ENCODE peak calls at places on chromosomes 16 and 17, in six cellular contexts. T, J, O, B, G and P are unnamed samples.

GRCh38 chr17:49708515-49709161 is 874 bp upstream of the SLC35B1 start:
- DNase-seq in T (no peak), J (no peak), O (no peak), B (no peak), G (peak), P (no peak)

GRCh38 chr17:50076591-50077235 is 18.4 kb upstream of the PDK2 start:
- DNase-seq in T (no peak), J (no peak), O (no peak), B (no peak), G (no peak), P (no peak)

GRCh38 chr17:13474073-13474800 is 127.5 kb downstream of the HS3ST3A1 start:
- DNase-seq in T (no peak), J (no peak), O (no peak), B (no peak), G (no peak), P (no peak)

GRCh38 chr17:79945591-79946255 is 89.9 kb downstream of the TBC1D16 start:
- DNase-seq in T (no peak), J (no peak), O (peak), B (no peak), G (peak), P (peak)

GRCh38 chr17:3879181-3879580 is 13.7 kb downstream of the CAMKK1 start:
- DNase-seq in T (no peak), J (no peak), O (no peak), B (no peak), G (no peak), P (no peak)

GRCh38 chr16:23893976-23894375 is 58.2 kb downstream of the PRKCB start:
- DNase-seq in T (no peak), J (no peak), O (no peak), B (no peak), G (no peak), P (no peak)

GRCh38 chr17:32803544-32803943 is 73.4 kb downstream of the MYO1D start:
- DNase-seq in T (no peak), J (no peak), O (no peak), B (no peak), G (no peak), P (no peak)

GRCh38 chr17:50363217-50364060 is 9.5 kb downstream of the MRPL27 start:
- DNase-seq in T (no peak), J (no peak), O (no peak), B (peak), G (no peak), P (no peak)

GRCh38 chr16:89958068-89958467 is 9.5 kb downstream of the DEF8 start:
- DNase-seq in T (peak), J (no peak), O (no peak), B (no peak), G (no peak), P (no peak)

GRCh38 chr17:70901870-70902269 is 732.5 kb downstream of the KCNJ2 start:
- DNase-seq in T (no peak), J (no peak), O (no peak), B (no peak), G (no peak), P (no peak)

GRCh38 chr16:87198328-87198731 is 118.9 kb downstream of the C16orf95 start:
- DNase-seq in T (no peak), J (no peak), O (no peak), B (no peak), G (no peak), P (no peak)

GRCh38 chr17:68539536-68540469 is 27.6 kb downstream of the PRKAR1A start:
- DNase-seq in T (no peak), J (peak), O (no peak), B (peak), G (no peak), P (no peak)

GRCh38 chr16:85168732-85169256 is 56.5 kb upstream of the CIBAR2 start:
- DNase-seq in T (peak), J (no peak), O (peak), B (peak), G (peak), P (no peak)

GRCh38 chr17:55845385-55845784 is 94.5 kb downstream of the PCTP start:
- DNase-seq in T (peak), J (peak), O (peak), B (peak), G (peak), P (peak)

GRCh38 chr17:69853533-69854262 is 221.3 kb upstream of the KCNJ16 start:
- DNase-seq in T (no peak), J (no peak), O (no peak), B (no peak), G (no peak), P (no peak)

GRCh38 chr16:5398203-5398602 is 300.6 kb upstream of the EEF2KMT start:
- DNase-seq in T (no peak), J (no peak), O (no peak), B (no peak), G (no peak), P (no peak)

GRCh38 chr16:3945751-3946603 is 65.5 kb upstream of the CREBBP start:
- DNase-seq in T (peak), J (peak), O (no peak), B (peak), G (no peak), P (no peak)

GRCh38 chr17:45096926-45097325 is 35.4 kb downstream of the PLCD3 start:
- DNase-seq in T (no peak), J (no peak), O (no peak), B (no peak), G (no peak), P (no peak)

GRCh38 chr16:85648070-85648714 is 35.1 kb downstream of the GSE1 start:
- DNase-seq in T (no peak), J (no peak), O (no peak), B (no peak), G (no peak), P (no peak)

GRCh38 chr17:79838541-79839274 is 532 bp downstream of the CBX4 start:
- DNase-seq in T (peak), J (peak), O (peak), B (peak), G (peak), P (no peak)

GRCh38 chr17:12765544-12765943 is 23.8 kb upstream of the ARHGAP44 start:
- DNase-seq in T (peak), J (peak), O (no peak), B (peak), G (peak), P (no peak)

GRCh38 chr17:16417399-16417798 is 2.0 kb downstream of the TRPV2 start:
- DNase-seq in T (no peak), J (no peak), O (no peak), B (no peak), G (no peak), P (no peak)

GRCh38 chr17:16419074-16419928 is 3.9 kb downstream of the TRPV2 start:
- DNase-seq in T (peak), J (no peak), O (no peak), B (no peak), G (no peak), P (no peak)

GRCh38 chr17:16418684-16419066 is 3.3 kb downstream of the TRPV2 start:
- DNase-seq in T (no peak), J (no peak), O (no peak), B (no peak), G (no peak), P (no peak)

GRCh38 chr17:16417896-16418683 is 2.7 kb downstream of the TRPV2 start:
- DNase-seq in T (no peak), J (no peak), O (no peak), B (no peak), G (no peak), P (no peak)

DNA sequence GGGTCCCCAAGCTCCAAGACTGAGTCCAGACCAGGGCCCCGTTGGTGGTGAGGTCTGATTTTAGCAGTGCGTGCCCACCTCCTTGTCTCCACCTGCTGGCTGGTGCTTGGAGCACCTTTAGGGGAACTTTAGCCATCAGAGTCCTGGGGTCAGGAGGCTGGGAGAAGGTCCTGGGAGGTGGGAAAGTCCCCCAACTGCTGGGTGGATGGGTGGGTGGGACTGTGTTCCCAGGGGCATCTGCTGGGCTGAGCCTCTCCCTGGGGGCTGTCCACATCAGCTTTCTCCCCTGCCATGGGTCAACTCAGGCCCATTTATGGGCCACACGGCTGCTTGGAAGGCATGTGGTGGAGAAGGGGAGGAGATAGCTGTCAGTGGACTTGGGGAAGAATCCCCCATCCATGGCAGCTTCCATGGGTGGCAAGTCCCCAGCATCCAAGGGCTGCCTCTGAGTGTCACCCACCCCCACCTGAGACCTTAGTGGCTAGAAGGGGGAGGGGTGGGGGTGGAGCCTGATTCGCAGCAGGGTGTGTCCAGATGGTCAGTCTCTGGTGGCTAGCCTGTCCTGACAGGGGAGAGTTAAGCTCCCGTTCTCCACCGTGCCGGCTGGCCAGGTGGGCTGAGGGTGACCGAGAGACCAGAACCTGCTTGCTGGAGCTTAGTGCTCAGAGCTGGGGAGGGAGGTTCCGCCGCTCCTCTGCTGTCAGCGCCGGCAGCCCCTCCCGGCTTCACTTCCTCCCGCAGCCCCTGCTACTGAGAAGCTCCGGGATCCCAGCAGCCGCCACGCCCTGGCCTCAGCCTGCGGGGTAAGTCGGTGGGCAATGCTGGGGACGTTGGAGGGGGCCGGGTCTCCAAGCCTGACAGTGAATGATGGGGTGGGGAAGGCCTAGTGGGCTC is at the start of gene TRPV2:
- DNase-seq in T (peak), J (peak), O (peak), B (no peak), G (peak), P (peak)
- TF ChIP-seq POLR2A in T (no peak), J (no peak), O (no peak), B (no peak), G (no peak), P (peak)

GRCh38 chr17:46266656-46267544 is 28.0 kb upstream of the LRRC37A start:
- DNase-seq in T (peak), J (peak), O (peak), B (peak), G (peak), P (peak)
- TF ChIP-seq POLR2A in T (peak), J (no peak), O (peak), B (peak), G (peak), P (peak)

GRCh38 chr16:57734925-57735754 is 430 bp upstream of the KATNB1 start:
- DNase-seq in T (peak), J (peak), O (peak), B (peak), G (peak), P (peak)

GRCh38 chr16:57738844-57739243 is 3.3 kb downstream of the KATNB1 start:
- DNase-seq in T (no peak), J (no peak), O (no peak), B (no peak), G (no peak), P (no peak)

GRCh38 chr16:57736419-57737281 is 1.1 kb downstream of the KATNB1 start:
- DNase-seq in T (peak), J (peak), O (no peak), B (no peak), G (peak), P (no peak)

GRCh38 chr16:57734308-57734924 is 1.2 kb upstream of the KATNB1 start:
- DNase-seq in T (no peak), J (no peak), O (no peak), B (no peak), G (no peak), P (no peak)

DNA sequence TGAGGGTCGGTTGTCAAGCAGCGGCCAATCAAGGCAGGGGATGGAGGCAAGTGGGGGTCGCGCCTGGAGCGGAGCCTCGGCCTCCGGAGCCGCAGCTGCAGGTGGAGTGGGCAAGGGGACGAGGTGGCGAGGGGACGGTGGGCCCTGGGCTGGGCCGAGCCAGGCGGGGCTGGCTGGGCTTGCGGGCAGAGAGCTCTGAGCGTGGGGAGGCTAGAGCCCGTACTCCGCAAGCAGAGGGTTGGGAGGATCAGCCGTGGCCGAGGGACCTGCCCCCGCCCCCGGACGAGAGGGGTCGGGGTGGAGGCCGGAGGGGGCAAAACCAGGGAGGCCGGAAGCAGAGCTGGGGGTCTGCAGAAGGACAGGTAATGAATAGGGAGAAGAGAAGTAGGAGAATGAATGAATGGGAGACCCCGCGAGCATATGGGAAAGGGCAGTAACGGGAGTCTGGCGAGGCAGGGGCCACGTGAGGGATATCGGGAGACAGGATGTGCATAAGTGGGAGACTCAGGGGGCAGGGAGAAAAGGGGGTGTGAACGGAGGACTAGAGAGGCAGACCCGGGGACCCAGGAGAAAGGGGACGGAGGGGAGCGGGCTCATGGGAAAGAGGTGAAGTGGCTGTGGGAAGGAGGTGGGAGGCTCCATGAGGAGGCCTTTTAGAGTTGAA is at the start of gene KATNB1:
- DNase-seq in T (no peak), J (no peak), O (no peak), B (no peak), G (no peak), P (no peak)
- TF ChIP-seq POLR2A in T (peak), J (no peak), O (no peak), B (no peak), G (no peak), P (no peak)

DNA sequence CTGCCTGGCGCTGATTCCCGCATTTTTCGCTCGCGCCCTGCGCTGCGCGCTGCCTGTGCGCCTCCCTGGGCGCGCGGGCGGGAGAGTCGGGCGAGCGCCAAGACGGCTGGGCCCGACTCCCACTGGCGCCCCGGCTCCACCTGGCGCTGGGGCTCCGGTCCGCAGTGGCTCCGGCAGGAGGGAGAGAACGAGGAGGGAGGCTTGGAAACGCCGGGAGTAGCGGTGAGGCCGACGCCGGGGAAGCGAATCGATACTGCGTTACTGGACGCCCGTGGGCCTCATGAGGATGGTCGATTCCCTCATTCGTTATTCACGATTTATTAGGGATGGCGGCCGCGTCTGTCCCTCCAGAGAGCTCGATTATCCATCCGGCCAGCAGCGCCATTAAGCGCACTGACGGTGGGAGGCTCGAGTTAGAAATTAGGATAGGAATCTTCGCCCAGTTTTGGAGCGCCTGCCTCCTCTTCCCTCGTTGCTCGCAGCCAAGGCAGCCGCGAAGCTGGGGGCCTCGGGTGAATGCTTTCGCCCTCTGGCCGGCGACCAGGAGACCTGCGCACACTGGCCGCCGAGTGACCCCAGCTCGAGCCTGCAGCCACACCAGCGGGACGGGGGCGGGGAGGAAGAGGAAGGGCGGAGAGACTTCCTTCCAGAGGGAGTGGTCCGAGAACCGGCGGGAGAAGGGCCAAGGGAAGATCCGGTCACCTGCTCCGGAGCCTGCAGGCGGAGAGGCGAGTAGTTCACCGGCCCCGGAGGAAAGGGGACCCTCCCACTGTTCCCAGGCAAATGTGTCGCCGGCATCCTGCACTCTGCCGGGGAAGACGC is 1.3 kb upstream of the PCGF2 start:
- DNase-seq in T (peak), J (peak), O (peak), B (peak), G (peak), P (no peak)
- TF ChIP-seq POLR2A in T (peak), J (no peak), O (peak), B (peak), G (peak), P (no peak)

GRCh38 chr17:62824290-62825135 is 16.4 kb upstream of the MARCHF10 start:
- DNase-seq in T (peak), J (no peak), O (no peak), B (no peak), G (no peak), P (no peak)
- TF ChIP-seq POLR2A in T (no peak), J (no peak), O (no peak), B (no peak), G (no peak), P (no peak)

DNA sequence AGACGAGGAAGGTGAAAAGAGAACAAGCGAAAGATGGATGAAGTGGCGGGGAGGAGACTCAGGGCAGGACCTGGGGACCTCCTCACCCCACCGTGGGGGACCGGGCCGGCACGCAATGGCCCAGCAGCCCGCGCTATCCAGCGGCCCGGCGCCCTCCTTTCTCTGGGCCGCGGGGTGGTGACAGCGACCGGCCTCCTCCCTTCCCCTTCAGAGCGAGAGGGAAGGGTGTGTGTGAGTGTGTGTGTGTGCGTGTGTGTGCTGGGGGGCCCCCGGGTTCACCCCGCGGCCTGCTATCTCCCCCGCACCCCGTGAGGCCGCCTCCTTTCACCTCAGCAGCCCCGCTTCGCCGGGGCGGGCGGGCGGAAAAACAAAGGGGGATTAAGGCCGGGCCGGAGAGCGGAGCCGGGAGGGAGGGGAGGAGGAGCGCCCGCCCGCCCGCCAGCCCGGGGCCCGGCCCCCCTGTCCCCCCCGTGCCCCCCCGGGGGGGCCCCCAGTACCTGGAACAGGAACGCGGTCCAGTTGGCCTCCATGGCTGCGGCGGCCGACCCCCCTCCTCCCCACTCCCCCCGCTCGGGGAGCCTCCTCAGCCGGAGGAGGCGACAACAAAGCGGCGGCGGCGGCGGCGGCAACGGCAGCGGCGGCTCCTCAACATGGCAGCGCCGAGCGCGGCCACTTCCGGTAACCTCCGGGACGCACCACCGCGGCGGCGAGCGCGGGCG is at the start of gene VEZF1:
- DNase-seq in T (peak), J (peak), O (peak), B (peak), G (peak), P (peak)
- TF ChIP-seq POLR2A in T (peak), J (no peak), O (peak), B (peak), G (no peak), P (no peak)

GRCh38 chr17:82298538-82299421 is 18.6 kb downstream of the CD7 start:
- DNase-seq in T (no peak), J (no peak), O (peak), B (no peak), G (peak), P (no peak)

GRCh38 chr17:82295472-82295814 is 21.9 kb upstream of the CSNK1D start:
- DNase-seq in T (no peak), J (no peak), O (no peak), B (no peak), G (no peak), P (no peak)

GRCh38 chr17:82297804-82298537 is 19.4 kb downstream of the CD7 start:
- DNase-seq in T (peak), J (peak), O (peak), B (peak), G (peak), P (peak)

GRCh38 chr17:82296511-82297279 is 20.7 kb downstream of the CD7 start:
- DNase-seq in T (no peak), J (no peak), O (no peak), B (no peak), G (no peak), P (no peak)

DNA sequence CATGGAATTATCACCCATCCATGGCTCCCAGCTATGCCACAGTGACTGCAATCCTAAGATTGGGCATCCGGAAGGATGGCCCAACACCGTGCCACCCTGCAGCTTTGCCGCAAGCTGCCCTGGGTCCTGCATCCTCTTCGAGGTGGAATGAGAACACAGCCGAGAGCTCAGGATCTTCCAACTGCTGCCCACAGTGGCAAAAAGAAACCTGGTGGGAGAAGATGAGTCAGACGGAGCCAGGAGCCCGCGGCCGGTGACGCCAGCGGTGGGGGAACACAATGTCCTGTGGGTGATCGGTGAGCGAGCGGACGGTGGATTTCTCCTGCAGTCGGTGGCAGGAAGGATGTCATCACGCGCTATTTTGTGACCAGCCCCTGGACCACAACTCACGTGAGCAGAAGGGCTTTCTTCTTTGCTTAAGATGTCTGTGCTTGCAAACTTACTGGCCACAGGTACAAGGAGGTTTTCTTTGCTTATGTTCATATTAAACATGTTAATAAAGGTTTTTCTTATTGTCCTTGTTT is 20.1 kb downstream of the CD7 start:
- DNase-seq in T (peak), J (peak), O (peak), B (peak), G (peak), P (no peak)
- TF ChIP-seq POLR2A in T (no peak), J (no peak), O (peak), B (peak), G (peak), P (no peak)